ENCODE peak calls at places on chromosome 3, in five cellular contexts. P is tibial nerve; L is MV-4-11; Q is stimulated activated CD4-positive, alpha-beta T cell treated with anti-CD3 and anti-CD28 coated beads, Interleukin-2, amount 100 ng/mL, for 48 hours; F is colonic mucosa. O is an unnamed sample.

GRCh38 chr3:69364354-69364753 is 21.5 kb downstream of the FRMD4B start:
- DNase-seq in F (no peak), Q (no peak), P (no peak), L (no peak), O (no peak)

GRCh38 chr3:42263354-42264346 is 2.3 kb downstream of the CCK start:
- DNase-seq in L (no peak), P (no peak), F (no peak), Q (peak), O (no peak)

GRCh38 chr3:129019266-129019665 is 18.2 kb downstream of the EFCC1 start:
- DNase-seq in L (no peak), Q (no peak), F (no peak), P (no peak), O (no peak)

GRCh38 chr3:197022405-197023231 is 7.0 kb downstream of the MELTF start:
- DNase-seq in L (no peak), Q (no peak), P (no peak), F (no peak), O (no peak)

GRCh38 chr3:188362405-188362831 is 208.5 kb downstream of the LPP start:
- DNase-seq in P (no peak), F (no peak), Q (no peak), L (no peak), O (peak)

GRCh38 chr3:64216706-64217105 is 8.6 kb downstream of the PRICKLE2 start:
- DNase-seq in Q (no peak), P (no peak), L (no peak), F (no peak), O (peak)

GRCh38 chr3:127226451-127226850 is 33.5 kb downstream of the PRR23E start:
- DNase-seq in Q (no peak), L (no peak), F (no peak), P (no peak), O (no peak)

GRCh38 chr3:177827517-177828249 is 630.4 kb upstream of the TBL1XR1 start:
- DNase-seq in L (no peak), Q (no peak), F (no peak), P (no peak), O (no peak)

GRCh38 chr3:105809204-105809893 is 59.5 kb downstream of the CBLB start:
- DNase-seq in P (no peak), L (no peak), Q (no peak), F (no peak), O (no peak)

GRCh38 chr3:65894679-65895078 is 144.0 kb downstream of the MAGI1 start:
- DNase-seq in L (no peak), Q (no peak), P (no peak), F (no peak), O (no peak)

GRCh38 chr3:187465503-187465902 is 97.3 kb downstream of the RTP4 start:
- DNase-seq in L (no peak), P (no peak), Q (no peak), F (no peak), O (no peak)

GRCh38 chr3:14283821-14284438 is 105.3 kb downstream of the LSM3 start:
- DNase-seq in Q (no peak), L (no peak), F (no peak), P (no peak), O (no peak)

GRCh38 chr3:186283651-186284445 is 78.2 kb downstream of the DGKG start:
- DNase-seq in P (no peak), Q (no peak), F (no peak), L (no peak), O (no peak)

GRCh38 chr3:107431298-107432012 is 54.2 kb downstream of the CCDC54 start:
- DNase-seq in P (peak), F (peak), Q (peak), L (no peak), O (peak)

GRCh38 chr3:184380210-184380626 is 364 bp downstream of the CHRD start:
- DNase-seq in P (peak), L (no peak), Q (no peak), F (peak), O (peak)

GRCh38 chr3:131960324-131960723 is 74.5 kb downstream of the CPNE4 start:
- DNase-seq in P (no peak), Q (no peak), F (no peak), L (peak), O (no peak)

GRCh38 chr3:19559724-19560442 is 374.1 kb downstream of the EFHB start:
- DNase-seq in Q (no peak), F (no peak), P (no peak), L (peak), O (no peak)

GRCh38 chr3:87766736-87767135 is 292.1 kb downstream of the CGGBP1 start:
- DNase-seq in Q (no peak), F (no peak), L (no peak), P (no peak), O (no peak)

GRCh38 chr3:172626241-172626640 is 84.6 kb downstream of the NCEH1 start:
- DNase-seq in P (no peak), F (no peak), L (no peak), Q (no peak), O (no peak)

GRCh38 chr3:160129459-160130061 is 95.7 kb upstream of the C3orf80 start:
- DNase-seq in P (no peak), L (peak), Q (no peak), F (no peak), O (no peak)

GRCh38 chr3:151318946-151319345 is 2.3 kb upstream of the GPR87 start:
- DNase-seq in L (peak), F (no peak), P (no peak), Q (no peak), O (peak)

GRCh38 chr3:46892285-46893145 is 15.0 kb downstream of the PTH1R start:
- DNase-seq in F (peak), L (peak), P (peak), Q (no peak), O (peak)

GRCh38 chr3:28399196-28399595 is 50.6 kb upstream of the AZI2 start:
- DNase-seq in F (no peak), P (no peak), L (no peak), Q (no peak), O (no peak)

GRCh38 chr3:136929984-136930671 is 27.7 kb upstream of the IL20RB start:
- DNase-seq in L (no peak), Q (no peak), P (peak), F (peak), O (peak)

GRCh38 chr3:4290272-4290893 is 12.8 kb upstream of the SETMAR start:
- DNase-seq in P (peak), Q (peak), F (peak), L (peak), O (no peak)

GRCh38 chr3:138196023-138196422 is 8.9 kb downstream of the ARMC8 start:
- DNase-seq in P (no peak), Q (no peak), F (no peak), L (no peak), O (no peak)

GRCh38 chr3:106814231-106814630 is 563.0 kb upstream of the CCDC54 start:
- DNase-seq in L (no peak), P (no peak), F (no peak), Q (no peak), O (no peak)

GRCh38 chr3:123442125-123442524 is 6.8 kb downstream of the ADCY5 start:
- DNase-seq in F (no peak), L (no peak), P (no peak), Q (no peak), O (no peak)

GRCh38 chr3:182092662-182093262 is 381.0 kb downstream of the SOX2 start:
- DNase-seq in Q (no peak), L (peak), P (no peak), F (no peak), O (no peak)